ENCODE peak calls at places on chromosomes 7 and 10, in seven cellular contexts. One of them, this sample, is unnamed.

GRCh38 chr7:70504254-70504653 is 627.7 kb upstream of the GALNT17 start:
- DNase-seq in stimulated activated CD4-positive, alpha-beta T cell treated with anti-CD3 and anti-CD28 coated beads, TNF-alpha, amount 100 ng/mL, for 48 hours: no peak
- DNase-seq in AG08395: no peak
- DNase-seq in kidney tubule cell: no peak
- DNase-seq in M059J: no peak
- DNase-seq in PC-9: no peak
- DNase-seq in activated T-cell treated with anti-CD3 and anti-CD28 coated beads, Interleukin-2, amount 50 U/mL, for 72 hours: no peak
- DNase-seq in this sample: no peak

GRCh38 chr10:692682-693351 is 3.3 kb upstream of the DIP2C start:
- DNase-seq in stimulated activated CD4-positive, alpha-beta T cell treated with anti-CD3 and anti-CD28 coated beads, TNF-alpha, amount 100 ng/mL, for 48 hours: no peak
- DNase-seq in kidney tubule cell: peak; percentile 55
- DNase-seq in activated T-cell treated with anti-CD3 and anti-CD28 coated beads, Interleukin-2, amount 50 U/mL, for 72 hours: no peak
- DNase-seq in AG08395: no peak
- DNase-seq in M059J: no peak
- DNase-seq in PC-9: no peak
- DNase-seq in this sample: no peak

GRCh38 chr7:1027285-1028043 is 16.9 kb upstream of the GPR146 start:
- DNase-seq in AG08395: peak; percentile 18
- DNase-seq in kidney tubule cell: peak; percentile 48
- DNase-seq in activated T-cell treated with anti-CD3 and anti-CD28 coated beads, Interleukin-2, amount 50 U/mL, for 72 hours: no peak
- DNase-seq in M059J: peak; percentile 33
- DNase-seq in stimulated activated CD4-positive, alpha-beta T cell treated with anti-CD3 and anti-CD28 coated beads, TNF-alpha, amount 100 ng/mL, for 48 hours: no peak
- DNase-seq in PC-9: no peak
- DNase-seq in this sample: no peak

GRCh38 chr10:104041891-104042535 is 43.7 kb downstream of the COL17A1 start:
- DNase-seq in M059J: no peak
- DNase-seq in stimulated activated CD4-positive, alpha-beta T cell treated with anti-CD3 and anti-CD28 coated beads, TNF-alpha, amount 100 ng/mL, for 48 hours: no peak
- DNase-seq in activated T-cell treated with anti-CD3 and anti-CD28 coated beads, Interleukin-2, amount 50 U/mL, for 72 hours: no peak
- DNase-seq in kidney tubule cell: no peak
- DNase-seq in AG08395: no peak
- DNase-seq in PC-9: no peak
- DNase-seq in this sample: no peak

GRCh38 chr10:101141622-101142532 is 10.8 kb downstream of the TLX1 start:
- DNase-seq in activated T-cell treated with anti-CD3 and anti-CD28 coated beads, Interleukin-2, amount 50 U/mL, for 72 hours: peak; percentile 81
- DNase-seq in PC-9: peak; percentile 70
- DNase-seq in M059J: peak; percentile 78
- DNase-seq in stimulated activated CD4-positive, alpha-beta T cell treated with anti-CD3 and anti-CD28 coated beads, TNF-alpha, amount 100 ng/mL, for 48 hours: peak; percentile 72
- DNase-seq in AG08395: peak; percentile 91
- DNase-seq in kidney tubule cell: peak; percentile 83
- DNase-seq in this sample: peak; percentile 85

GRCh38 chr10:34861293-34862004 is 46.4 kb upstream of the PARD3 start:
- DNase-seq in activated T-cell treated with anti-CD3 and anti-CD28 coated beads, Interleukin-2, amount 50 U/mL, for 72 hours: no peak
- DNase-seq in PC-9: no peak
- DNase-seq in M059J: no peak
- DNase-seq in stimulated activated CD4-positive, alpha-beta T cell treated with anti-CD3 and anti-CD28 coated beads, TNF-alpha, amount 100 ng/mL, for 48 hours: no peak
- DNase-seq in kidney tubule cell: no peak
- DNase-seq in AG08395: no peak
- DNase-seq in this sample: no peak

GRCh38 chr10:120221873-120222485 is 235.0 kb upstream of the PLPP4 start:
- DNase-seq in PC-9: peak; percentile 7
- DNase-seq in activated T-cell treated with anti-CD3 and anti-CD28 coated beads, Interleukin-2, amount 50 U/mL, for 72 hours: peak; percentile 15
- DNase-seq in M059J: peak; percentile 62
- DNase-seq in stimulated activated CD4-positive, alpha-beta T cell treated with anti-CD3 and anti-CD28 coated beads, TNF-alpha, amount 100 ng/mL, for 48 hours: peak; percentile 13
- DNase-seq in AG08395: peak; percentile 48
- DNase-seq in kidney tubule cell: peak; percentile 76
- DNase-seq in this sample: peak; percentile 69

GRCh38 chr10:21166557-21167287 is 269.6 kb upstream of the NEBL start:
- DNase-seq in kidney tubule cell: peak; percentile 47
- DNase-seq in stimulated activated CD4-positive, alpha-beta T cell treated with anti-CD3 and anti-CD28 coated beads, TNF-alpha, amount 100 ng/mL, for 48 hours: no peak
- DNase-seq in AG08395: no peak
- DNase-seq in M059J: no peak
- DNase-seq in PC-9: no peak
- DNase-seq in activated T-cell treated with anti-CD3 and anti-CD28 coated beads, Interleukin-2, amount 50 U/mL, for 72 hours: no peak
- DNase-seq in this sample: no peak

GRCh38 chr10:77943086-77943901 is 16.7 kb upstream of the DLG5 start:
- DNase-seq in PC-9: peak; percentile 80
- DNase-seq in kidney tubule cell: peak; percentile 90
- DNase-seq in activated T-cell treated with anti-CD3 and anti-CD28 coated beads, Interleukin-2, amount 50 U/mL, for 72 hours: no peak
- DNase-seq in M059J: peak; percentile 84
- DNase-seq in AG08395: peak; percentile 75
- DNase-seq in stimulated activated CD4-positive, alpha-beta T cell treated with anti-CD3 and anti-CD28 coated beads, TNF-alpha, amount 100 ng/mL, for 48 hours: no peak
- DNase-seq in this sample: peak; percentile 85

GRCh38 chr7:26549281-26549943 is 257.8 kb downstream of the SNX10 start:
- DNase-seq in activated T-cell treated with anti-CD3 and anti-CD28 coated beads, Interleukin-2, amount 50 U/mL, for 72 hours: no peak
- DNase-seq in stimulated activated CD4-positive, alpha-beta T cell treated with anti-CD3 and anti-CD28 coated beads, TNF-alpha, amount 100 ng/mL, for 48 hours: no peak
- DNase-seq in kidney tubule cell: peak; percentile 82
- DNase-seq in M059J: peak; percentile 95
- DNase-seq in AG08395: no peak
- DNase-seq in PC-9: peak; percentile 96
- DNase-seq in this sample: peak; percentile 81

GRCh38 chr7:143372070-143372469 is 9.1 kb upstream of the ZYX start:
- DNase-seq in AG08395: no peak
- DNase-seq in M059J: peak; percentile 79
- DNase-seq in PC-9: peak; percentile 56
- DNase-seq in kidney tubule cell: peak; percentile 72
- DNase-seq in activated T-cell treated with anti-CD3 and anti-CD28 coated beads, Interleukin-2, amount 50 U/mL, for 72 hours: peak; percentile 49
- DNase-seq in stimulated activated CD4-positive, alpha-beta T cell treated with anti-CD3 and anti-CD28 coated beads, TNF-alpha, amount 100 ng/mL, for 48 hours: peak; percentile 29
- DNase-seq in this sample: no peak

GRCh38 chr10:78405231-78405630 is 371.6 kb downstream of the RPS24 start:
- DNase-seq in stimulated activated CD4-positive, alpha-beta T cell treated with anti-CD3 and anti-CD28 coated beads, TNF-alpha, amount 100 ng/mL, for 48 hours: no peak
- DNase-seq in activated T-cell treated with anti-CD3 and anti-CD28 coated beads, Interleukin-2, amount 50 U/mL, for 72 hours: no peak
- DNase-seq in kidney tubule cell: peak; percentile 9
- DNase-seq in M059J: peak; percentile 46
- DNase-seq in AG08395: peak; percentile 31
- DNase-seq in PC-9: no peak
- DNase-seq in this sample: no peak

GRCh38 chr10:787933-788651 is 98.6 kb upstream of the DIP2C start:
- DNase-seq in AG08395: no peak
- DNase-seq in M059J: no peak
- DNase-seq in PC-9: no peak
- DNase-seq in kidney tubule cell: no peak
- DNase-seq in activated T-cell treated with anti-CD3 and anti-CD28 coated beads, Interleukin-2, amount 50 U/mL, for 72 hours: no peak
- DNase-seq in stimulated activated CD4-positive, alpha-beta T cell treated with anti-CD3 and anti-CD28 coated beads, TNF-alpha, amount 100 ng/mL, for 48 hours: no peak
- DNase-seq in this sample: no peak

GRCh38 chr7:69695998-69696657 is 97.9 kb downstream of the AUTS2 start:
- DNase-seq in AG08395: no peak
- DNase-seq in M059J: no peak
- DNase-seq in stimulated activated CD4-positive, alpha-beta T cell treated with anti-CD3 and anti-CD28 coated beads, TNF-alpha, amount 100 ng/mL, for 48 hours: no peak
- DNase-seq in kidney tubule cell: no peak
- DNase-seq in PC-9: no peak
- DNase-seq in activated T-cell treated with anti-CD3 and anti-CD28 coated beads, Interleukin-2, amount 50 U/mL, for 72 hours: no peak
- DNase-seq in this sample: no peak

GRCh38 chr10:27240891-27241639 is 468 bp upstream of the ACBD5 start:
- DNase-seq in activated T-cell treated with anti-CD3 and anti-CD28 coated beads, Interleukin-2, amount 50 U/mL, for 72 hours: peak; percentile 58
- DNase-seq in stimulated activated CD4-positive, alpha-beta T cell treated with anti-CD3 and anti-CD28 coated beads, TNF-alpha, amount 100 ng/mL, for 48 hours: no peak
- DNase-seq in PC-9: peak; percentile 14
- DNase-seq in AG08395: no peak
- DNase-seq in kidney tubule cell: peak; percentile 23
- DNase-seq in M059J: peak; percentile 7
- DNase-seq in this sample: peak; percentile 25

GRCh38 chr7:25207887-25208286 is 20.4 kb downstream of the NPVF start:
- DNase-seq in stimulated activated CD4-positive, alpha-beta T cell treated with anti-CD3 and anti-CD28 coated beads, TNF-alpha, amount 100 ng/mL, for 48 hours: no peak
- DNase-seq in M059J: no peak
- DNase-seq in kidney tubule cell: no peak
- DNase-seq in PC-9: no peak
- DNase-seq in AG08395: no peak
- DNase-seq in activated T-cell treated with anti-CD3 and anti-CD28 coated beads, Interleukin-2, amount 50 U/mL, for 72 hours: no peak
- DNase-seq in this sample: no peak

GRCh38 chr10:3542185-3542611 is 242.8 kb downstream of the KLF6 start:
- DNase-seq in stimulated activated CD4-positive, alpha-beta T cell treated with anti-CD3 and anti-CD28 coated beads, TNF-alpha, amount 100 ng/mL, for 48 hours: no peak
- DNase-seq in M059J: peak; percentile 80
- DNase-seq in PC-9: peak; percentile 40
- DNase-seq in kidney tubule cell: peak; percentile 73
- DNase-seq in activated T-cell treated with anti-CD3 and anti-CD28 coated beads, Interleukin-2, amount 50 U/mL, for 72 hours: no peak
- DNase-seq in AG08395: peak; percentile 88
- DNase-seq in this sample: no peak

GRCh38 chr7:113635492-113635891 is 283.3 kb downstream of the PPP1R3A start:
- DNase-seq in AG08395: no peak
- DNase-seq in PC-9: no peak
- DNase-seq in activated T-cell treated with anti-CD3 and anti-CD28 coated beads, Interleukin-2, amount 50 U/mL, for 72 hours: no peak
- DNase-seq in stimulated activated CD4-positive, alpha-beta T cell treated with anti-CD3 and anti-CD28 coated beads, TNF-alpha, amount 100 ng/mL, for 48 hours: no peak
- DNase-seq in kidney tubule cell: no peak
- DNase-seq in M059J: no peak
- DNase-seq in this sample: no peak

GRCh38 chr7:150860291-150860977 is 8.1 kb downstream of the AOC1 start:
- DNase-seq in M059J: no peak
- DNase-seq in kidney tubule cell: no peak
- DNase-seq in stimulated activated CD4-positive, alpha-beta T cell treated with anti-CD3 and anti-CD28 coated beads, TNF-alpha, amount 100 ng/mL, for 48 hours: no peak
- DNase-seq in activated T-cell treated with anti-CD3 and anti-CD28 coated beads, Interleukin-2, amount 50 U/mL, for 72 hours: no peak
- DNase-seq in PC-9: no peak
- DNase-seq in AG08395: no peak
- DNase-seq in this sample: no peak

GRCh38 chr10:92923416-92923815 is 75.1 kb downstream of the EXOC6 start:
- DNase-seq in stimulated activated CD4-positive, alpha-beta T cell treated with anti-CD3 and anti-CD28 coated beads, TNF-alpha, amount 100 ng/mL, for 48 hours: no peak
- DNase-seq in AG08395: no peak
- DNase-seq in kidney tubule cell: peak; percentile 9
- DNase-seq in activated T-cell treated with anti-CD3 and anti-CD28 coated beads, Interleukin-2, amount 50 U/mL, for 72 hours: no peak
- DNase-seq in PC-9: no peak
- DNase-seq in M059J: peak; percentile 29
- DNase-seq in this sample: no peak

GRCh38 chr7:28706607-28707006 is 251.5 kb downstream of the TRIL start:
- DNase-seq in stimulated activated CD4-positive, alpha-beta T cell treated with anti-CD3 and anti-CD28 coated beads, TNF-alpha, amount 100 ng/mL, for 48 hours: no peak
- DNase-seq in PC-9: no peak
- DNase-seq in AG08395: no peak
- DNase-seq in kidney tubule cell: no peak
- DNase-seq in M059J: no peak
- DNase-seq in activated T-cell treated with anti-CD3 and anti-CD28 coated beads, Interleukin-2, amount 50 U/mL, for 72 hours: no peak
- DNase-seq in this sample: no peak

GRCh38 chr7:82330706-82331220 is 112.8 kb downstream of the CACNA2D1 start:
- DNase-seq in activated T-cell treated with anti-CD3 and anti-CD28 coated beads, Interleukin-2, amount 50 U/mL, for 72 hours: no peak
- DNase-seq in stimulated activated CD4-positive, alpha-beta T cell treated with anti-CD3 and anti-CD28 coated beads, TNF-alpha, amount 100 ng/mL, for 48 hours: no peak
- DNase-seq in PC-9: no peak
- DNase-seq in M059J: no peak
- DNase-seq in kidney tubule cell: no peak
- DNase-seq in AG08395: no peak
- DNase-seq in this sample: no peak

GRCh38 chr7:46257766-46258448 is 336.8 kb upstream of the IGFBP3 start:
- DNase-seq in kidney tubule cell: peak; percentile 91
- DNase-seq in PC-9: peak; percentile 41
- DNase-seq in M059J: peak; percentile 88
- DNase-seq in stimulated activated CD4-positive, alpha-beta T cell treated with anti-CD3 and anti-CD28 coated beads, TNF-alpha, amount 100 ng/mL, for 48 hours: no peak
- DNase-seq in activated T-cell treated with anti-CD3 and anti-CD28 coated beads, Interleukin-2, amount 50 U/mL, for 72 hours: no peak
- DNase-seq in AG08395: peak; percentile 66
- DNase-seq in this sample: peak; percentile 89

GRCh38 chr7:129341212-129341611 is 93.0 kb upstream of the STRIP2 start:
- DNase-seq in activated T-cell treated with anti-CD3 and anti-CD28 coated beads, Interleukin-2, amount 50 U/mL, for 72 hours: no peak
- DNase-seq in PC-9: no peak
- DNase-seq in M059J: no peak
- DNase-seq in AG08395: no peak
- DNase-seq in stimulated activated CD4-positive, alpha-beta T cell treated with anti-CD3 and anti-CD28 coated beads, TNF-alpha, amount 100 ng/mL, for 48 hours: no peak
- DNase-seq in kidney tubule cell: no peak
- DNase-seq in this sample: no peak

GRCh38 chr10:92598321-92598720 is 5.4 kb downstream of the KIF11 start:
- DNase-seq in activated T-cell treated with anti-CD3 and anti-CD28 coated beads, Interleukin-2, amount 50 U/mL, for 72 hours: no peak
- DNase-seq in PC-9: no peak
- DNase-seq in M059J: no peak
- DNase-seq in kidney tubule cell: no peak
- DNase-seq in AG08395: no peak
- DNase-seq in stimulated activated CD4-positive, alpha-beta T cell treated with anti-CD3 and anti-CD28 coated beads, TNF-alpha, amount 100 ng/mL, for 48 hours: no peak
- DNase-seq in this sample: no peak

GRCh38 chr10:16995867-16996529 is 133.6 kb downstream of the CUBN start:
- DNase-seq in activated T-cell treated with anti-CD3 and anti-CD28 coated beads, Interleukin-2, amount 50 U/mL, for 72 hours: no peak
- DNase-seq in AG08395: peak; percentile 19
- DNase-seq in kidney tubule cell: peak; percentile 49
- DNase-seq in M059J: peak; percentile 80
- DNase-seq in PC-9: no peak
- DNase-seq in stimulated activated CD4-positive, alpha-beta T cell treated with anti-CD3 and anti-CD28 coated beads, TNF-alpha, amount 100 ng/mL, for 48 hours: no peak
- DNase-seq in this sample: no peak

GRCh38 chr10:5510281-5511072 is 11.1 kb upstream of the CALML5 start:
- DNase-seq in kidney tubule cell: no peak
- DNase-seq in activated T-cell treated with anti-CD3 and anti-CD28 coated beads, Interleukin-2, amount 50 U/mL, for 72 hours: no peak
- DNase-seq in AG08395: no peak
- DNase-seq in PC-9: no peak
- DNase-seq in M059J: no peak
- DNase-seq in stimulated activated CD4-positive, alpha-beta T cell treated with anti-CD3 and anti-CD28 coated beads, TNF-alpha, amount 100 ng/mL, for 48 hours: no peak
- DNase-seq in this sample: no peak

GRCh38 chr10:30756151-30756550 is 126.6 kb upstream of the LYZL2 start:
- DNase-seq in AG08395: no peak
- DNase-seq in activated T-cell treated with anti-CD3 and anti-CD28 coated beads, Interleukin-2, amount 50 U/mL, for 72 hours: no peak
- DNase-seq in M059J: no peak
- DNase-seq in PC-9: no peak
- DNase-seq in stimulated activated CD4-positive, alpha-beta T cell treated with anti-CD3 and anti-CD28 coated beads, TNF-alpha, amount 100 ng/mL, for 48 hours: no peak
- DNase-seq in kidney tubule cell: peak; percentile 50
- DNase-seq in this sample: no peak

GRCh38 chr10:133042061-133042460 is 45.7 kb upstream of the ADGRA1 start:
- DNase-seq in PC-9: no peak
- DNase-seq in M059J: no peak
- DNase-seq in AG08395: no peak
- DNase-seq in stimulated activated CD4-positive, alpha-beta T cell treated with anti-CD3 and anti-CD28 coated beads, TNF-alpha, amount 100 ng/mL, for 48 hours: no peak
- DNase-seq in activated T-cell treated with anti-CD3 and anti-CD28 coated beads, Interleukin-2, amount 50 U/mL, for 72 hours: no peak
- DNase-seq in kidney tubule cell: no peak
- DNase-seq in this sample: no peak

GRCh38 chr10:87816163-87816841 is 1.7 kb downstream of the ATAD1 start:
- DNase-seq in AG08395: no peak
- DNase-seq in activated T-cell treated with anti-CD3 and anti-CD28 coated beads, Interleukin-2, amount 50 U/mL, for 72 hours: no peak
- DNase-seq in kidney tubule cell: no peak
- DNase-seq in M059J: no peak
- DNase-seq in stimulated activated CD4-positive, alpha-beta T cell treated with anti-CD3 and anti-CD28 coated beads, TNF-alpha, amount 100 ng/mL, for 48 hours: no peak
- DNase-seq in PC-9: no peak
- DNase-seq in this sample: peak; percentile 18

GRCh38 chr10:86711237-86711956 is 43.1 kb downstream of the LDB3 start:
- DNase-seq in AG08395: peak; percentile 96
- DNase-seq in PC-9: peak; percentile 85
- DNase-seq in M059J: peak; percentile 87
- DNase-seq in activated T-cell treated with anti-CD3 and anti-CD28 coated beads, Interleukin-2, amount 50 U/mL, for 72 hours: peak; percentile 88
- DNase-seq in stimulated activated CD4-positive, alpha-beta T cell treated with anti-CD3 and anti-CD28 coated beads, TNF-alpha, amount 100 ng/mL, for 48 hours: peak; percentile 67
- DNase-seq in kidney tubule cell: peak; percentile 92
- DNase-seq in this sample: peak; percentile 94

GRCh38 chr10:103910442-103911000 is 7.5 kb downstream of the STN1 start:
- DNase-seq in kidney tubule cell: no peak
- DNase-seq in AG08395: no peak
- DNase-seq in M059J: no peak
- DNase-seq in stimulated activated CD4-positive, alpha-beta T cell treated with anti-CD3 and anti-CD28 coated beads, TNF-alpha, amount 100 ng/mL, for 48 hours: no peak
- DNase-seq in activated T-cell treated with anti-CD3 and anti-CD28 coated beads, Interleukin-2, amount 50 U/mL, for 72 hours: no peak
- DNase-seq in PC-9: no peak
- DNase-seq in this sample: no peak

GRCh38 chr10:62384447-62385081 is 10.4 kb downstream of the ZNF365 start:
- DNase-seq in stimulated activated CD4-positive, alpha-beta T cell treated with anti-CD3 and anti-CD28 coated beads, TNF-alpha, amount 100 ng/mL, for 48 hours: no peak
- DNase-seq in PC-9: no peak
- DNase-seq in AG08395: no peak
- DNase-seq in kidney tubule cell: no peak
- DNase-seq in M059J: peak; percentile 72
- DNase-seq in activated T-cell treated with anti-CD3 and anti-CD28 coated beads, Interleukin-2, amount 50 U/mL, for 72 hours: no peak
- DNase-seq in this sample: no peak

This sample was measured in ACHN.